ENCODE peak calls at places on chromosomes 11 and 22, in nine cellular contexts. One of them, this sample, is unnamed.

GRCh38 chr11:6472934-6473333 is 807 bp downstream of the TRIM3 start:
- DNase-seq in epithelial cell of esophagus: no peak
- DNase-seq in gastrocnemius medialis: no peak
- DNase-seq in A549: no peak
- DNase-seq in spleen: no peak
- DNase-seq in esophagus squamous epithelium: no peak
- DNase-seq in mammary epithelial cell: no peak
- DNase-seq in type B pancreatic cell: no peak
- DNase-seq in osteocyte: peak
- DNase-seq in this sample: no peak

GRCh38 chr22:44621401-44622146 is 80.4 kb upstream of the PRR5 start:
- DNase-seq in spleen: peak
- DNase-seq in gastrocnemius medialis: no peak
- DNase-seq in type B pancreatic cell: no peak
- DNase-seq in esophagus squamous epithelium: no peak
- DNase-seq in mammary epithelial cell: no peak
- DNase-seq in osteocyte: peak
- DNase-seq in epithelial cell of esophagus: no peak
- DNase-seq in A549: no peak
- DNase-seq in this sample: no peak

GRCh38 chr11:45097721-45098493 is 48.5 kb upstream of the PRDM11 start:
- DNase-seq in esophagus squamous epithelium: no peak
- DNase-seq in A549: peak
- DNase-seq in osteocyte: peak
- DNase-seq in spleen: no peak
- DNase-seq in gastrocnemius medialis: no peak
- DNase-seq in mammary epithelial cell: peak
- DNase-seq in epithelial cell of esophagus: peak
- DNase-seq in type B pancreatic cell: peak
- DNase-seq in this sample: no peak

GRCh38 chr11:74749127-74749964 is 697 bp downstream of the RNF169 start:
- DNase-seq in mammary epithelial cell: peak
- DNase-seq in epithelial cell of esophagus: peak
- DNase-seq in osteocyte: no peak
- DNase-seq in spleen: peak
- DNase-seq in gastrocnemius medialis: no peak
- DNase-seq in esophagus squamous epithelium: no peak
- DNase-seq in A549: peak
- DNase-seq in type B pancreatic cell: peak
- DNase-seq in this sample: peak

GRCh38 chr11:45423036-45423435 is 136.9 kb upstream of the SYT13 start:
- DNase-seq in spleen: no peak
- DNase-seq in A549: no peak
- DNase-seq in epithelial cell of esophagus: no peak
- DNase-seq in type B pancreatic cell: no peak
- DNase-seq in gastrocnemius medialis: no peak
- DNase-seq in esophagus squamous epithelium: no peak
- DNase-seq in osteocyte: no peak
- DNase-seq in mammary epithelial cell: no peak
- DNase-seq in this sample: no peak

GRCh38 chr11:84541711-84542340 is 1085.3 kb downstream of the DLG2 start:
- DNase-seq in osteocyte: no peak
- DNase-seq in mammary epithelial cell: no peak
- DNase-seq in spleen: no peak
- DNase-seq in epithelial cell of esophagus: no peak
- DNase-seq in type B pancreatic cell: no peak
- DNase-seq in gastrocnemius medialis: no peak
- DNase-seq in esophagus squamous epithelium: no peak
- DNase-seq in A549: no peak
- DNase-seq in this sample: no peak

GRCh38 chr11:57378166-57378565 is 2.8 kb downstream of the PRG3 start:
- DNase-seq in esophagus squamous epithelium: no peak
- DNase-seq in spleen: no peak
- DNase-seq in gastrocnemius medialis: no peak
- DNase-seq in A549: no peak
- DNase-seq in epithelial cell of esophagus: no peak
- DNase-seq in mammary epithelial cell: no peak
- DNase-seq in type B pancreatic cell: no peak
- DNase-seq in osteocyte: no peak
- DNase-seq in this sample: no peak

GRCh38 chr22:23180301-23180892 is at the start of gene BCR:
- DNase-seq in mammary epithelial cell: peak
- DNase-seq in gastrocnemius medialis: peak
- DNase-seq in A549: peak
- DNase-seq in osteocyte: no peak
- DNase-seq in spleen: peak
- DNase-seq in esophagus squamous epithelium: no peak
- DNase-seq in epithelial cell of esophagus: peak
- DNase-seq in type B pancreatic cell: no peak
- DNase-seq in this sample: peak

GRCh38 chr22:49212466-49212865 is 615.2 kb downstream of the BRD1 start:
- DNase-seq in type B pancreatic cell: peak
- DNase-seq in mammary epithelial cell: no peak
- DNase-seq in A549: no peak
- DNase-seq in epithelial cell of esophagus: no peak
- DNase-seq in spleen: peak
- DNase-seq in esophagus squamous epithelium: no peak
- DNase-seq in osteocyte: peak
- DNase-seq in gastrocnemius medialis: no peak
- DNase-seq in this sample: no peak

GRCh38 chr22:28544431-28544868 is 135.2 kb downstream of the TTC28 start:
- DNase-seq in A549: no peak
- DNase-seq in spleen: no peak
- DNase-seq in gastrocnemius medialis: no peak
- DNase-seq in epithelial cell of esophagus: peak
- DNase-seq in mammary epithelial cell: peak
- DNase-seq in esophagus squamous epithelium: no peak
- DNase-seq in osteocyte: no peak
- DNase-seq in type B pancreatic cell: no peak
- DNase-seq in this sample: peak

GRCh38 chr22:26579331-26579886 is 10.5 kb downstream of the TPST2 start:
- DNase-seq in mammary epithelial cell: no peak
- DNase-seq in osteocyte: no peak
- DNase-seq in gastrocnemius medialis: no peak
- DNase-seq in spleen: peak
- DNase-seq in type B pancreatic cell: no peak
- DNase-seq in esophagus squamous epithelium: no peak
- DNase-seq in A549: no peak
- DNase-seq in epithelial cell of esophagus: no peak
- DNase-seq in this sample: no peak

GRCh38 chr22:49404020-49404419 is 423.7 kb downstream of the BRD1 start:
- DNase-seq in spleen: peak
- DNase-seq in osteocyte: peak
- DNase-seq in type B pancreatic cell: peak
- DNase-seq in mammary epithelial cell: no peak
- DNase-seq in esophagus squamous epithelium: no peak
- DNase-seq in A549: no peak
- DNase-seq in gastrocnemius medialis: no peak
- DNase-seq in epithelial cell of esophagus: no peak
- DNase-seq in this sample: no peak

GRCh38 chr11:60838132-60838531 is 3.8 kb upstream of the CCDC86 start:
- DNase-seq in osteocyte: no peak
- DNase-seq in mammary epithelial cell: no peak
- DNase-seq in epithelial cell of esophagus: no peak
- DNase-seq in gastrocnemius medialis: no peak
- DNase-seq in esophagus squamous epithelium: no peak
- DNase-seq in A549: peak
- DNase-seq in type B pancreatic cell: no peak
- DNase-seq in spleen: no peak
- DNase-seq in this sample: no peak

GRCh38 chr11:9765320-9766101 is 101.6 kb downstream of the SWAP70 start:
- DNase-seq in osteocyte: peak
- DNase-seq in type B pancreatic cell: no peak
- DNase-seq in A549: no peak
- DNase-seq in spleen: no peak
- DNase-seq in esophagus squamous epithelium: no peak
- DNase-seq in epithelial cell of esophagus: no peak
- DNase-seq in mammary epithelial cell: no peak
- DNase-seq in gastrocnemius medialis: peak
- DNase-seq in this sample: no peak

GRCh38 chr11:125141178-125141577 is 23.4 kb upstream of the PKNOX2 start:
- DNase-seq in osteocyte: no peak
- DNase-seq in esophagus squamous epithelium: no peak
- DNase-seq in mammary epithelial cell: no peak
- DNase-seq in type B pancreatic cell: no peak
- DNase-seq in A549: no peak
- DNase-seq in gastrocnemius medialis: no peak
- DNase-seq in spleen: no peak
- DNase-seq in epithelial cell of esophagus: no peak
- DNase-seq in this sample: no peak

GRCh38 chr11:125138966-125139365 is 25.6 kb upstream of the PKNOX2 start:
- DNase-seq in spleen: no peak
- DNase-seq in gastrocnemius medialis: no peak
- DNase-seq in type B pancreatic cell: no peak
- DNase-seq in mammary epithelial cell: no peak
- DNase-seq in epithelial cell of esophagus: no peak
- DNase-seq in esophagus squamous epithelium: no peak
- DNase-seq in osteocyte: no peak
- DNase-seq in A549: no peak
- DNase-seq in this sample: no peak

GRCh38 chr11:125141686-125142535 is 22.6 kb upstream of the PKNOX2 start:
- DNase-seq in mammary epithelial cell: no peak
- DNase-seq in esophagus squamous epithelium: no peak
- DNase-seq in type B pancreatic cell: peak
- DNase-seq in A549: no peak
- DNase-seq in osteocyte: peak
- DNase-seq in epithelial cell of esophagus: peak
- DNase-seq in gastrocnemius medialis: no peak
- DNase-seq in spleen: peak
- DNase-seq in this sample: peak

GRCh38 chr11:125146232-125146631 is 18.3 kb upstream of the PKNOX2 start:
- DNase-seq in spleen: no peak
- DNase-seq in gastrocnemius medialis: no peak
- DNase-seq in epithelial cell of esophagus: no peak
- DNase-seq in mammary epithelial cell: no peak
- DNase-seq in A549: no peak
- DNase-seq in esophagus squamous epithelium: no peak
- DNase-seq in type B pancreatic cell: no peak
- DNase-seq in osteocyte: no peak
- DNase-seq in this sample: no peak

GRCh38 chr11:125140251-125140650 is 24.3 kb upstream of the PKNOX2 start:
- DNase-seq in gastrocnemius medialis: no peak
- DNase-seq in type B pancreatic cell: no peak
- DNase-seq in esophagus squamous epithelium: no peak
- DNase-seq in spleen: no peak
- DNase-seq in osteocyte: no peak
- DNase-seq in mammary epithelial cell: no peak
- DNase-seq in epithelial cell of esophagus: no peak
- DNase-seq in A549: no peak
- DNase-seq in this sample: no peak
- TF ChIP-seq CTCF in gastrocnemius medialis: no peak
- TF ChIP-seq CTCF in type B pancreatic cell: no peak
- TF ChIP-seq CTCF in esophagus squamous epithelium: no peak
- TF ChIP-seq CTCF in spleen: no peak
- TF ChIP-seq CTCF in osteocyte: no peak
- TF ChIP-seq CTCF in mammary epithelial cell: no peak
- TF ChIP-seq CTCF in epithelial cell of esophagus: no peak
- TF ChIP-seq CTCF in A549: no peak
- TF ChIP-seq CTCF in this sample: no peak

DNA sequence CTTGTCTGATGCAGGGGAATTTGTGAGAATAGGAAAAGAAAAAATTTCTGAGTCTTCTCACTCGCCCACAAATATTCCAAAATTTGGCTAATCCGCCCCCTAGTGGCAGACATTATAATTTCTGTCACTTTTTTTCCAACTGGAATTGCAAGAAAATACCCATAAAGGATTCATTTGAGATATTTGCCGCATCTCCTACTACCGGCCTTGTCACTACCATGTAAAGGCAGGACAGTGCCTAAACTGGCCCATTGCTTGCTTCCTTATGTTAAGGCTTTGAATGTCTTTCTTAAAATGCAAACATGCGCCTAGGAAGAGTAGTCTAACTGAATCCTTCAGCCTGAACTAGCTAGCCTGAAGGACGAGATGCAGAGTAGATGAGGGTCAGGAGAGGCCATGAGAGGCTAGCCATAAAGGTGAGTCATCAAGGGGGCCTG is 9.3 kb upstream of the CEP295 start:
- DNase-seq in esophagus squamous epithelium: no peak
- DNase-seq in mammary epithelial cell: peak
- DNase-seq in epithelial cell of esophagus: peak
- DNase-seq in gastrocnemius medialis: no peak
- DNase-seq in A549: peak
- DNase-seq in type B pancreatic cell: no peak
- DNase-seq in spleen: no peak
- DNase-seq in osteocyte: no peak
- DNase-seq in this sample: peak
- TF ChIP-seq CTCF in esophagus squamous epithelium: peak
- TF ChIP-seq CTCF in mammary epithelial cell: peak
- TF ChIP-seq CTCF in epithelial cell of esophagus: peak
- TF ChIP-seq CTCF in gastrocnemius medialis: peak
- TF ChIP-seq CTCF in A549: peak
- TF ChIP-seq CTCF in type B pancreatic cell: peak
- TF ChIP-seq CTCF in spleen: peak
- TF ChIP-seq CTCF in osteocyte: peak
- TF ChIP-seq CTCF in this sample: peak

DNA sequence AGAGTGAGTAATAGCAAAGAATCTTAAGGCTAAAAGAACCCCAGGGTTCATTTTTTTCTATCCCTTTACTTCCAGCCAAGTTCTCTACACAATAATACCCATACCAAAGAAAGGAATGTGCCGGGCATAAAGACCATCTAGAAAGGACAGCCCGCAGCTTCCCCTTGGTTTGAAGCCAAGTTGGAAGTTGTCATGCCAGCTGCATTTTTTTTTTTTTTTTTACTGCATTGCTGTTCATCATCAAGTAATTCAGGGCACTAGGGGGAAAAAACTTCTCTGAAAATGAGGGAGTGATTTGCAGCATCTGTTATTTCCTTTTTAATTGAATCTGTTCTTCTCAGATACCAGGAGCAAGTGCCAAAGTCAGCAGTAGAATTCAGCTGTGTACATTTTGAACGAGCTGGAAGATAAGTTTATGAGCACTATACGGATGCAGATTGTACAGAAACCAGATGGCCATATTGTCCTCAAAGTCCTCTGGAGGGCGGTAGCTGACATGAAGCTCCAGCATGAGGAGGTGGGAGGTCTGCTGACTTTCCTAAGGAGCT is 56.4 kb downstream of the UBASH3B start:
- DNase-seq in gastrocnemius medialis: no peak
- DNase-seq in osteocyte: no peak
- DNase-seq in A549: no peak
- DNase-seq in spleen: no peak
- DNase-seq in mammary epithelial cell: peak
- DNase-seq in epithelial cell of esophagus: no peak
- DNase-seq in esophagus squamous epithelium: no peak
- DNase-seq in type B pancreatic cell: no peak
- DNase-seq in this sample: no peak
- TF ChIP-seq CTCF in gastrocnemius medialis: no peak
- TF ChIP-seq CTCF in osteocyte: peak
- TF ChIP-seq CTCF in A549: no peak
- TF ChIP-seq CTCF in spleen: no peak
- TF ChIP-seq CTCF in mammary epithelial cell: no peak
- TF ChIP-seq CTCF in epithelial cell of esophagus: no peak
- TF ChIP-seq CTCF in esophagus squamous epithelium: no peak
- TF ChIP-seq CTCF in type B pancreatic cell: no peak
- TF ChIP-seq CTCF in this sample: no peak

DNA sequence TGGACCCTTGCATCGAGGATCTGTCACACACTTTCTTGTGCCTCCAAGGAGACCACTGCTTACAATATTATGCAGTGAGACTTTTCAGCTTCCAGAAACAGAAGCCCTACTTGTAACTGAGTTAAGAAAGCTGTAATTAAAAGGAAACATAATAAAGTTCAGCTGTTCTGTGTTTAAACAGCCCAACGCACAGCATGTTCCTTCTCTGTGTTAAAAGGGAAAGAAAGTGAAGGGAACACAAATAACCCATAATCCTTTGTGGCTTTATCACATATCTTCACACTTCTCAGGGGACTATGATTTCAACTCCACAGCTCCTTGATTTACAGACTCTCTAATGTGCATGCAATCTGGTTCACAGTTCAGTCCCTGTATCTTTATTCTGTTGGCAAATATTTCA is 200.3 kb upstream of the MTNR1B start:
- DNase-seq in epithelial cell of esophagus: no peak
- DNase-seq in mammary epithelial cell: no peak
- DNase-seq in osteocyte: no peak
- DNase-seq in esophagus squamous epithelium: no peak
- DNase-seq in spleen: no peak
- DNase-seq in type B pancreatic cell: no peak
- DNase-seq in gastrocnemius medialis: no peak
- DNase-seq in A549: no peak
- DNase-seq in this sample: no peak
- TF ChIP-seq CTCF in epithelial cell of esophagus: no peak
- TF ChIP-seq CTCF in mammary epithelial cell: no peak
- TF ChIP-seq CTCF in osteocyte: no peak
- TF ChIP-seq CTCF in esophagus squamous epithelium: no peak
- TF ChIP-seq CTCF in spleen: no peak
- TF ChIP-seq CTCF in type B pancreatic cell: no peak
- TF ChIP-seq CTCF in gastrocnemius medialis: no peak
- TF ChIP-seq CTCF in A549: no peak
- TF ChIP-seq CTCF in this sample: no peak